ENCODE peak calls at places on chromosomes 16 and 17, in six cellular contexts. One of them, this sample, is unnamed.

GRCh38 chr17:41718287-41718645 is 6.1 kb downstream of the GAST start:
- DNase-seq in AG20443: no peak
- DNase-seq in fibroblast of pulmonary artery: no peak
- DNase-seq in activated T-cell treated with anti-CD3 and anti-CD28 coated beads for 1 hour: no peak
- DNase-seq in memory B cell: no peak
- DNase-seq in heart right ventricle: no peak
- DNase-seq in this sample: no peak

GRCh38 chr17:1315891-1316403 is 36.5 kb downstream of the TRARG1 start:
- DNase-seq in AG20443: no peak
- DNase-seq in fibroblast of pulmonary artery: no peak
- DNase-seq in activated T-cell treated with anti-CD3 and anti-CD28 coated beads for 1 hour: no peak
- DNase-seq in memory B cell: no peak
- DNase-seq in heart right ventricle: peak; percentile 23
- DNase-seq in this sample: no peak

GRCh38 chr17:8420041-8420934 is 15.4 kb upstream of the NDEL1 start:
- DNase-seq in AG20443: peak; percentile 37
- DNase-seq in fibroblast of pulmonary artery: peak; percentile 83
- DNase-seq in activated T-cell treated with anti-CD3 and anti-CD28 coated beads for 1 hour: no peak
- DNase-seq in memory B cell: no peak
- DNase-seq in heart right ventricle: peak; percentile 82
- DNase-seq in this sample: peak; percentile 83

GRCh38 chr17:33014751-33015150 is 23.1 kb downstream of the SPACA3 start:
- DNase-seq in AG20443: no peak
- DNase-seq in fibroblast of pulmonary artery: no peak
- DNase-seq in activated T-cell treated with anti-CD3 and anti-CD28 coated beads for 1 hour: no peak
- DNase-seq in memory B cell: no peak
- DNase-seq in heart right ventricle: no peak
- DNase-seq in this sample: no peak

GRCh38 chr16:1779234-1779701 is 3.1 kb downstream of the SPSB3 start:
- DNase-seq in AG20443: no peak
- DNase-seq in fibroblast of pulmonary artery: no peak
- DNase-seq in activated T-cell treated with anti-CD3 and anti-CD28 coated beads for 1 hour: no peak
- DNase-seq in memory B cell: no peak
- DNase-seq in heart right ventricle: no peak
- DNase-seq in this sample: no peak

GRCh38 chr16:64276646-64277045 is 845.2 kb downstream of the CDH11 start:
- DNase-seq in AG20443: no peak
- DNase-seq in fibroblast of pulmonary artery: no peak
- DNase-seq in activated T-cell treated with anti-CD3 and anti-CD28 coated beads for 1 hour: no peak
- DNase-seq in memory B cell: no peak
- DNase-seq in heart right ventricle: no peak
- DNase-seq in this sample: no peak

GRCh38 chr17:37610971-37611370 is 1.8 kb upstream of the SYNRG start:
- DNase-seq in AG20443: no peak
- DNase-seq in fibroblast of pulmonary artery: no peak
- DNase-seq in activated T-cell treated with anti-CD3 and anti-CD28 coated beads for 1 hour: no peak
- DNase-seq in memory B cell: no peak
- DNase-seq in heart right ventricle: no peak
- DNase-seq in this sample: no peak

GRCh38 chr17:17917394-17917793 is 54.8 kb downstream of the TOM1L2 start:
- DNase-seq in AG20443: no peak
- DNase-seq in fibroblast of pulmonary artery: no peak
- DNase-seq in activated T-cell treated with anti-CD3 and anti-CD28 coated beads for 1 hour: no peak
- DNase-seq in memory B cell: no peak
- DNase-seq in heart right ventricle: no peak
- DNase-seq in this sample: no peak

GRCh38 chr17:79891113-79891730 is 52.0 kb upstream of the CBX4 start:
- DNase-seq in AG20443: no peak
- DNase-seq in fibroblast of pulmonary artery: no peak
- DNase-seq in activated T-cell treated with anti-CD3 and anti-CD28 coated beads for 1 hour: no peak
- DNase-seq in memory B cell: no peak
- DNase-seq in heart right ventricle: no peak
- DNase-seq in this sample: no peak

GRCh38 chr16:65769776-65770438 is 596.6 kb upstream of the CDH5 start:
- DNase-seq in AG20443: no peak
- DNase-seq in fibroblast of pulmonary artery: peak; percentile 82
- DNase-seq in activated T-cell treated with anti-CD3 and anti-CD28 coated beads for 1 hour: no peak
- DNase-seq in memory B cell: no peak
- DNase-seq in heart right ventricle: no peak
- DNase-seq in this sample: no peak

GRCh38 chr16:66036775-66037715 is 329.4 kb upstream of the CDH5 start:
- DNase-seq in AG20443: peak; percentile 83
- DNase-seq in fibroblast of pulmonary artery: peak; percentile 14
- DNase-seq in activated T-cell treated with anti-CD3 and anti-CD28 coated beads for 1 hour: no peak
- DNase-seq in memory B cell: no peak
- DNase-seq in heart right ventricle: no peak
- DNase-seq in this sample: no peak

GRCh38 chr17:75069783-75070182 is 18.0 kb upstream of the SLC16A5 start:
- DNase-seq in AG20443: no peak
- DNase-seq in fibroblast of pulmonary artery: no peak
- DNase-seq in activated T-cell treated with anti-CD3 and anti-CD28 coated beads for 1 hour: no peak
- DNase-seq in memory B cell: no peak
- DNase-seq in heart right ventricle: no peak
- DNase-seq in this sample: no peak

GRCh38 chr17:39169101-39169500 is 3.1 kb upstream of the ARL5C start:
- DNase-seq in AG20443: no peak
- DNase-seq in fibroblast of pulmonary artery: no peak
- DNase-seq in activated T-cell treated with anti-CD3 and anti-CD28 coated beads for 1 hour: no peak
- DNase-seq in memory B cell: no peak
- DNase-seq in heart right ventricle: no peak
- DNase-seq in this sample: no peak

GRCh38 chr17:61393550-61393903 is 6.1 kb upstream of the TBX2 start:
- DNase-seq in AG20443: no peak
- DNase-seq in fibroblast of pulmonary artery: no peak
- DNase-seq in activated T-cell treated with anti-CD3 and anti-CD28 coated beads for 1 hour: no peak
- DNase-seq in memory B cell: no peak
- DNase-seq in heart right ventricle: no peak
- DNase-seq in this sample: no peak

GRCh38 chr17:28747801-28748750 is 4.3 kb downstream of the TRAF4 start:
- DNase-seq in AG20443: no peak
- DNase-seq in fibroblast of pulmonary artery: no peak
- DNase-seq in activated T-cell treated with anti-CD3 and anti-CD28 coated beads for 1 hour: no peak
- DNase-seq in memory B cell: no peak
- DNase-seq in heart right ventricle: no peak
- DNase-seq in this sample: no peak

GRCh38 chr17:66789961-66790421 is 44.9 kb upstream of the CACNG5 start:
- DNase-seq in AG20443: no peak
- DNase-seq in fibroblast of pulmonary artery: no peak
- DNase-seq in activated T-cell treated with anti-CD3 and anti-CD28 coated beads for 1 hour: no peak
- DNase-seq in memory B cell: no peak
- DNase-seq in heart right ventricle: no peak
- DNase-seq in this sample: no peak

GRCh38 chr16:14364386-14365199 is 265.5 kb downstream of the PARN start:
- DNase-seq in AG20443: no peak
- DNase-seq in fibroblast of pulmonary artery: peak; percentile 28
- DNase-seq in activated T-cell treated with anti-CD3 and anti-CD28 coated beads for 1 hour: no peak
- DNase-seq in memory B cell: no peak
- DNase-seq in heart right ventricle: no peak
- DNase-seq in this sample: peak; percentile 72

GRCh38 chr17:20266806-20267458 is 200.4 kb downstream of the LGALS9B start:
- DNase-seq in AG20443: peak; percentile 26
- DNase-seq in fibroblast of pulmonary artery: peak; percentile 22
- DNase-seq in activated T-cell treated with anti-CD3 and anti-CD28 coated beads for 1 hour: no peak
- DNase-seq in memory B cell: no peak
- DNase-seq in heart right ventricle: no peak
- DNase-seq in this sample: no peak

GRCh38 chr16:66300037-66300436 is 66.5 kb upstream of the CDH5 start:
- DNase-seq in AG20443: no peak
- DNase-seq in fibroblast of pulmonary artery: no peak
- DNase-seq in activated T-cell treated with anti-CD3 and anti-CD28 coated beads for 1 hour: no peak
- DNase-seq in memory B cell: no peak
- DNase-seq in heart right ventricle: no peak
- DNase-seq in this sample: no peak